ENCODE peak calls at places on chromosomes 12 and 14, in ten cellular contexts. A is heart right ventricle, E is mucosa of descending colon, O is Panc1, N is heart left ventricle, V is GM23338, U is A549, M is GM12878, C is pancreas, R is gastrocnemius medialis. G is an unnamed sample. For H3K4me1, the result is how much of the 10 kb centered on the place peaks cover.

GRCh38 chr14:101859538-101859902 is 98.0 kb downstream of the PPP2R5C start:
- ATAC-seq in V (no peak), M (peak), N (no peak), A (no peak), U (no peak), R (no peak), O (no peak), C (no peak), E (no peak), G (no peak)

GRCh38 chr12:91098942-91099341 is 12.4 kb downstream of the LUM start:
- ATAC-seq in C (peak), O (no peak), R (peak), V (no peak), M (no peak), U (peak), N (peak), A (no peak), E (peak), G (peak)

GRCh38 chr12:113062502-113063395 is 6.2 kb downstream of the DTX1 start:
- ATAC-seq in U (no peak), A (no peak), C (no peak), V (peak), O (no peak), E (peak), M (peak), R (no peak), N (no peak), G (no peak)

GRCh38 chr12:75891072-75891471 is 140.5 kb downstream of the PHLDA1 start:
- ATAC-seq in U (peak), R (no peak), C (peak), E (no peak), V (no peak), O (no peak), A (no peak), N (no peak), M (no peak), G (no peak)

GRCh38 chr12:93698307-93699092 is 21.3 kb downstream of the CRADD start:
- ATAC-seq in C (no peak), U (no peak), N (no peak), O (no peak), M (no peak), E (no peak), R (peak), A (no peak), V (peak), G (no peak)

GRCh38 chr12:44525806-44526654 is 350.1 kb downstream of the NELL2 start:
- ATAC-seq in N (no peak), R (no peak), O (no peak), V (peak), A (no peak), C (no peak), E (no peak), M (no peak), U (no peak), G (no peak)

GRCh38 chr12:42961395-42961794 is 371.8 kb upstream of the PRICKLE1 start:
- ATAC-seq in U (peak), A (no peak), V (no peak), M (no peak), C (peak), E (no peak), O (peak), R (no peak), N (no peak), G (no peak)

GRCh38 chr12:45050751-45051489 is at the start of gene DBX2:
- ATAC-seq in U (peak), C (peak), A (no peak), N (peak), R (no peak), O (peak), E (peak), V (peak), M (no peak), G (no peak)

GRCh38 chr12:97609957-97610356 is 147.4 kb downstream of the RMST start:
- ATAC-seq in O (no peak), A (no peak), C (no peak), E (no peak), N (no peak), V (peak), R (no peak), U (no peak), M (no peak), G (no peak)

GRCh38 chr12:34016361-34016760 is 5.9 kb upstream of the ALG10 start:
- ATAC-seq in A (no peak), C (no peak), V (peak), U (peak), M (peak), N (no peak), R (no peak), O (no peak), E (no peak), G (no peak)

DNA sequence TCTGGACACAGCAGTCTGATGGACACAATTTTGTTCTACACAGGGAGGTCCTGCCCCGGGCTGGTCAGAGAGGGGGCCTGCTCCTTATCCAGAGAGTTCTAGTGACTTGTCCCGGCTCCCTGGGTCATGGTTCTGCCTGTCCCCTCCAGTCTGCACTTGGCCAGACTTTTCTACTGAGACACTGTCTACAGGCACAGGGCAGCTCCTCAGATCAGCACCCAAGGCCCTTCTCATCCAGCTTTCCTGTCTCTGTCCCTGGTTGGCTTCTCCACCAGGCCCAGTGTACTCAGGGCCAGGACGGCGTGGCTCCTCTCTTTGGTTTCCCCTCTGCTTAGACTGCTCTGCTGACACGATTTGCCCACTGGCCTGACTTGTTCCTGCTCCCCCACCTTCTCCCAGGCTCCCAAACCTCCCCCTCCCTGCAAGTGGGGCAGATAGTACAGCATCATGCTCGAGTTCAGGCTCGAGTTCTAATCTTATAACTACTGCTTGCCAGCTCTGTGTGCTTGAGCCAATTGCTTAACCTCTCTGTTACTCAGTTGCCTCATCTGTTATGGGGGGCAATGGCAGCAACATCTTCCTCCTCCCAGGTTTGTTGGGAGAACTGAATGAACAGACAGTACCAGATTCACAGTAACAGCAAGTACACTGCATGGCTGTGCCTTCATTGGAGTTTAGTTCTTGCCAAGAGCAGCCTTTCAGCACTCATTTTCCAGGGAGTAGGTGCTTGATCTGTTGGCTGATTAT is 22.0 kb upstream of the COL2A1 start:
- ATAC-seq in E (no peak), U (no peak), C (no peak), M (no peak), O (no peak), V (no peak), N (no peak), A (no peak), R (no peak), G (no peak)
- H3K4me1 ChIP-seq in E (under half), U (under half), C (under half), M (under half), O (under half), V (under half), N (under half), A (under half), R (under half), G (under half)

GRCh38 chr12:25558566-25558965 is 5.5 kb upstream of the LMNTD1 start:
- ATAC-seq in C (no peak), A (no peak), U (no peak), R (no peak), E (no peak), V (no peak), N (no peak), O (no peak), M (no peak), G (no peak)
- H3K4me3 ChIP-seq in C (no peak), A (no peak), U (no peak), R (no peak), E (no peak), V (no peak), N (no peak), O (no peak), M (no peak), G (no peak)

GRCh38 chr14:41586237-41586636 is 20.4 kb upstream of the LRFN5 start:
- ATAC-seq in V (no peak), A (no peak), U (no peak), M (no peak), N (no peak), C (no peak), E (no peak), R (no peak), O (no peak), G (no peak)
- TF ChIP-seq CTCF in V (no peak), A (no peak), U (no peak), M (no peak), N (no peak), C (no peak), E (no peak), R (no peak), O (no peak), G (no peak)

DNA sequence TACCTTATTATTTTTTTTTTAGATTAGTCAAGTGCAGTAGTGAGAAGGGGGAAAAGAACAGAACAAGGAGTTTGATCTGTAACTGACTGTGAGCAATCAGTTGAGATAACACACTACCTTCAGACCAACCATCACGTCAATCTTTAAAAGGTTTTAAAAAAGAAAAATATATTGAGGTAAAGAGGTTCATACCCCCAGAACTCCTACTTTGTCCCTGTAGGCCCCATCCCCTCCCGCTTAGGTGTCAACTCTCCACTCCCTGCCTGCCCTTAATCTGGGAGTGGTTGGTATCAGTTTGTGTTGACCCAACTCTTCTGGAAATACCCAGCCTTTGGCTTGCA is 16.2 kb downstream of the MMP14 start:
- ATAC-seq in R (no peak), N (no peak), V (no peak), M (no peak), A (no peak), C (no peak), E (no peak), U (no peak), O (no peak), G (no peak)
- H3K4me1 ChIP-seq in R (under half), N (under half), V (under half), M (under half), A (under half), C (under half), E (under half), U (under half), O (under half), G (under half)

GRCh38 chr14:83042858-83043257 is 1509.2 kb upstream of the SEL1L start:
- ATAC-seq in V (no peak), O (no peak), N (no peak), R (no peak), A (no peak), E (no peak), U (no peak), M (no peak), C (no peak), G (no peak)

GRCh38 chr14:83044001-83044400 is 1510.3 kb upstream of the SEL1L start:
- ATAC-seq in U (no peak), N (no peak), V (no peak), E (no peak), A (no peak), R (no peak), O (no peak), C (no peak), M (no peak), G (no peak)

DNA sequence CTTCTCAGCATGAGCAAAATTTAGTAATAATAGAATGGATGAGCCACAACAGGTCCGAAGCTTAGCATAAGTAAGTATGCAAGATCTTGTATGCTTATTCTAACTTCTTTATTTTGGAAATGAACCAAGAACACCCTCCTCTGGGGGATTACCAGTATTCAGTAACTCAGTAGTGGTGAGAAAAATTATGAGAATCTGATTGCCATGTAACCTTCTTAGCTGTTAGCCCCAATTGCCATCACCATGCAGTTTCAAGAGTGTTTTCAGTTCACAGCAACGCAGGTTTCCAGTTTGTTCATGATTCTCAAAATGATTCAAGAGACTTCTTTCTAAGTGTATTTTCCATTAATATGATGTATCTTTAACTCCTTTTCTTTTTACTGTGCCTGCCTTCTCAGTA is 1507.6 kb upstream of the SEL1L start:
- ATAC-seq in M (peak), R (no peak), U (no peak), O (no peak), E (no peak), C (no peak), V (no peak), N (no peak), A (no peak), G (no peak)
- H3K4me3 ChIP-seq in M (no peak), R (no peak), U (no peak), O (no peak), E (no peak), C (no peak), V (no peak), N (no peak), A (no peak), G (no peak)

DNA sequence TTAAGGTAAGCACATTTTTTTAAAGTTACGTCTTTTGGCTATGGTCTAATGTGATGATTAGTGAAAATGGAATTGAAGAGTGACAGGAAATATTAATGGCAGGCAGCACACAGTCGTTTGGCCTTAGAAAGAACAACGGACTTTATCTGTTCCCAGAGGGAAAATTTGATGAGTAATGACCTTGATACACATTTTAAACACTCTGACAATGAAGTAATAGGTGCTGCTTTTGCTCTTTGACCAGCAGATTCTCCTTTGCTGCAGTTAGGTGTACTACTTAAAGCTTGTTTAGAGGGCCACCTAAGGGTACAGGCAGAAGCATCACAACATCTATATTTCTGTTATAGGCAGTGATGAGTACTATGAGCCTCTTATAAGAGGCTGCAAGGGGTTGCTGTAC is 27.1 kb upstream of the RNU6-8 start:
- ATAC-seq in N (peak), C (peak), E (no peak), V (no peak), R (no peak), O (peak), M (peak), U (peak), A (peak), G (no peak)
- TF ChIP-seq CTCF in N (no peak), C (no peak), E (no peak), V (no peak), R (no peak), O (no peak), M (no peak), U (peak), A (no peak), G (no peak)

GRCh38 chr14:75523771-75524171 is 1.5 kb downstream of the BATF start:
- ATAC-seq in M (no peak), U (no peak), E (no peak), A (peak), V (no peak), O (no peak), R (peak), C (no peak), N (peak), G (peak)
- H3K4me1 ChIP-seq in M (under half), U (under half), E (under half), A (under half), V (under half), O (under half), R (under half), C (under half), N (under half), G (under half)

G was measured in gastroesophageal sphincter.